ENCODE peak calls at places on chromosomes 11 and 22, in eight cellular contexts. D is non-pigmented ciliary epithelial cell, T is Ammon's horn, Z is AG08396, A is GM20000, N is Peyer's patch, E is left cardiac atrium, G is NCI-H526. U is an unnamed sample.

GRCh38 chr11:117905524-117905923 is 23.7 kb downstream of the TMPRSS13 start:
- DNase-seq in A (no peak), G (no peak), T (no peak), E (no peak), Z (no peak), D (no peak), N (peak; percentile 29), U (no peak)

GRCh38 chr22:44024288-44024908 is at the start of gene PARVB:
- DNase-seq in D (no peak), A (peak; percentile 64), N (peak; percentile 55), G (no peak), E (peak; percentile 55), Z (peak; percentile 66), T (no peak), U (peak; percentile 33)

GRCh38 chr11:79052539-79052938 is 388.3 kb downstream of the TENM4 start:
- DNase-seq in E (no peak), D (no peak), A (no peak), Z (no peak), G (peak; percentile 16), T (peak; percentile 36), N (no peak), U (no peak)

GRCh38 chr11:73156114-73156513 is 14.0 kb upstream of the FCHSD2 start:
- DNase-seq in E (no peak), N (peak; percentile 22), T (no peak), Z (no peak), G (no peak), A (no peak), D (no peak), U (no peak)

GRCh38 chr11:34151916-34152845 is 46.8 kb downstream of the NAT10 start:
- DNase-seq in Z (no peak), E (no peak), N (no peak), T (no peak), D (no peak), G (no peak), A (no peak), U (no peak)

GRCh38 chr11:110728883-110729282 is 16.6 kb upstream of the ARHGAP20 start:
- DNase-seq in G (no peak), N (no peak), T (no peak), Z (no peak), E (no peak), A (no peak), D (no peak), U (no peak)

GRCh38 chr11:125662689-125663088 is 18.0 kb downstream of the ACRV1 start:
- DNase-seq in D (no peak), Z (no peak), E (no peak), N (no peak), T (no peak), G (no peak), A (no peak), U (no peak)

GRCh38 chr11:58927393-58928081 is 11.8 kb upstream of the GLYATL1 start:
- DNase-seq in D (no peak), N (peak; percentile 53), T (peak; percentile 30), G (no peak), E (peak; percentile 34), Z (peak; percentile 37), A (no peak), U (no peak)

GRCh38 chr22:47193606-47194316 is 431.3 kb downstream of the TBC1D22A start:
- DNase-seq in D (no peak), A (no peak), N (no peak), E (no peak), T (no peak), Z (no peak), G (no peak), U (no peak)

GRCh38 chr11:68574308-68574707 is 110.0 kb upstream of the GAL start:
- DNase-seq in Z (peak; percentile 18), A (no peak), G (no peak), E (no peak), T (no peak), N (no peak), D (no peak), U (no peak)

GRCh38 chr11:109089144-109089543 is 332.8 kb upstream of the C11orf87 start:
- DNase-seq in N (no peak), G (no peak), Z (no peak), T (no peak), E (no peak), D (no peak), A (no peak), U (no peak)

U was measured in HL-60.